ENCODE peak calls at places on chromosomes 7 and 10, in five cellular contexts. S is HCT116, B is H1, J is HepG2, I is K562. U is an unnamed sample.

GRCh38 chr7:74612015-74612829 is 45.3 kb upstream of the GTF2I start:
- DNase-seq in S (no peak), B (no peak), J (peak; percentile 74), I (no peak), U (no peak)

GRCh38 chr10:114245128-114245791 is 6.2 kb downstream of the VWA2 start:
- DNase-seq in S (no peak), B (no peak), J (no peak), I (no peak), U (no peak)

GRCh38 chr10:31620236-31621151 is 301.5 kb downstream of the ZEB1 start:
- DNase-seq in S (no peak), B (peak; percentile 84), J (no peak), I (peak; percentile 42), U (no peak)

GRCh38 chr7:129771928-129772479 is 160.5 kb downstream of the NRF1 start:
- DNase-seq in S (no peak), B (no peak), J (no peak), I (no peak), U (peak; percentile 47)

GRCh38 chr10:11610855-11611247 is 599 bp downstream of the USP6NL start:
- DNase-seq in S (no peak), B (peak; percentile 62), J (no peak), I (no peak), U (peak; percentile 9)

GRCh38 chr10:131771634-131772358 is 129.0 kb upstream of the PPP2R2D start:
- DNase-seq in S (no peak), B (no peak), J (no peak), I (no peak), U (no peak)

GRCh38 chr7:111753968-111754367 is 191.7 kb upstream of the IMMP2L start:
- DNase-seq in S (no peak), B (no peak), J (no peak), I (no peak), U (no peak)

GRCh38 chr7:139570626-139571025 is 47.1 kb downstream of the CLEC2L start:
- DNase-seq in S (no peak), B (no peak), J (no peak), I (no peak), U (no peak)

GRCh38 chr10:24900888-24901685 is 51.3 kb downstream of the PRTFDC1 start:
- DNase-seq in S (no peak), B (no peak), J (no peak), I (no peak), U (no peak)

GRCh38 chr10:35016009-35016408 is 74.1 kb downstream of the CUL2 start:
- DNase-seq in S (no peak), B (no peak), J (no peak), I (no peak), U (no peak)

GRCh38 chr10:70753841-70754621 is 31.1 kb downstream of the TBATA start:
- DNase-seq in S (no peak), B (peak; percentile 50), J (no peak), I (peak; percentile 56), U (no peak)

DNA sequence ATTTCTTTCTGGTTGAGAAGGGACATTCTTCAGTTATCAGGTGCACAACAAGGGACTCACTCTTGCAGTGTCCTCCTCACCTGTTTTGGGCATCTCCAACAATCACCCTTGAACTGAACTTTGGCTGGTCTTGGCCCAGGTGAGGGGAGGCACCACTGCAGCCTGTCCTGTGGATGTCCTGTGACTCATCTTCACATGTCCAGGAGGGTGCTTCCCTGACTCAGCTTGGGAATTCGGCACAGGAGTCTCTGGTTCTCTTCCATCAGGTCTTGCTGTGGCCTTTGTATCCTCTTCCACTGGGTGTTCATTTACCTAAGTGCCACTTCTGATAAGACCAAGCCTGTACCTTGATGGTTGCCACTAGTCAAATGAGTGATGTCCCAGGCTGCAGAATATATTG is 196.7 kb upstream of the MKI67 start:
- DNase-seq in S (no peak), B (no peak), J (no peak), I (no peak), U (no peak)
- H3K9ac ChIP-seq in S (no peak overlapping the region), B (no peak overlapping the region), J (no peak overlapping the region), I (no peak overlapping the region), U (no peak overlapping the region)

DNA sequence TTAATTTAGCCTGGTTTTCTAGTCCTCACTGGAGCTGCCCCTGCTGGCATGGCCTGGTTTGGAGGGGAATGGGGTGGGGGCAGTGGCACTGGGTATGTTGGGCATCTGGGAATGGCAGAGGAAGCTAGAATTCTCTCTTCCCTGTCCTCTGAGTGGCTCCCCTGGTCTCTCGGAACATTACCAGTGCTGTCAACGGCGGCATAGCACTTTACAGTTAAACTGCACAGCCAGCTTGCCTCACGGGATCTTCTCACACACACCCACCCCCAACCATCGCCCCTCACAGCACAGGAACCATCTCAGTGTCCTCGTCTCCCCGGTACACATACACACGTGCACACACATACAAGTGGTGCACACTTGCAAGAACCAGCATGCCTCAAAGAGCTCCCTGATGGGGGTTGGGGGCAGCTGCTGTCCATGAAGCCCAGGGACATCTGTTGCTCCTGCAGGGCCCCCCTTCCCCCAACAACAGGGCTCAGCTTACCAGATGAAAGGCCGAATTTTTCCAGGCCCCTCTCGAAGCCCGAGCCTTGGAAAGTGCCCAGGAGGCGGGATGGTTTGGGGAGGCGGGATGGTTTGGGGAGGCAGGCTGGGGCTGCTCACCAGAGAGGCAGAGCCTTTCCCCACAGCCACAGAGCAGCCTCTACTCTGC is 41.0 kb downstream of the TSPAN15 start:
- DNase-seq in S (no peak), B (no peak), J (no peak), I (no peak), U (no peak)
- TF ChIP-seq ZNF274 in S (no peak), B (no peak), J (no peak), I (no peak), U (no peak)

DNA sequence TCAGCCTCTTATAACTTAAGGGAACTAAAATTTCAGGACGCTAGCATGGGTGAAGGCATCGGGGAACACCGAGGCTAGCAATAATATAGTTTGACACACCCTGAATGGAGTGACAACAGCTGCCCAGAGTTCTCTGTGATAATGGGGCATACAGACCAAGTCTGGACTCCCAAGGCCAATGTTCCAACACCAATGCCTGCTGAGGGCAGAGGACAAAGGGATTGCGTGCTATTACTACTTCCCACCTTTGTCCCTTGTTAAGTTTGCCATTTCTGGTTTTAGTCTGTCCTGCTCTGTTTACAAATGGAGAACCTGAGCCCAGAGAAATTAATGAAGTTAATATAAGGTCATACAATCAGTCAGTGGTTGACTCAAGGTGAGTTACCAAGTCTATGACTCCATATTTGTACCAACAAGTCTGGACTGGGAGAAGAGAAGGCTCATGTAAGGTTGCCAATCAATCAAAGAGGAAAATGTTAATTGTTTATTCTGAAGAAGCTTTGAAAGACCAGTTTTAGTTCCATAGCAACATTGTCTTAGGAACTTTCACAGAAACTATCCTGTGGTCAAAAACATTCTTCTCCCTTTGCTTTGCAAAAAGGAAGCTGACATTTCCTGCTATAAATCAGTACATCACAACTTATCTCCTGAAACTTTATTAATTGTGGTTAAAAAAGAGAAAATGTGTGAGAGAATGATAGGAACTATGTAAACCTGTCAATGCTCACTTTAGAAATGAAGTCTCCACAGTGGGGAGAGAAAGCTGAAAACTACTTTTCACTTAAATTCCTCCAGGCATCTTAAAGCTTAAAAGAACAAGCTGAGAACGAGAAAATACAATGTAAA is 74.5 kb downstream of the CCDC6 start:
- DNase-seq in S (no peak), B (no peak), J (no peak), I (peak; percentile 27), U (no peak)
- H3K4me3 ChIP-seq in S (no peak overlapping the region), B (no peak overlapping the region), J (no peak overlapping the region), I (no peak overlapping the region), U (no peak overlapping the region)

DNA sequence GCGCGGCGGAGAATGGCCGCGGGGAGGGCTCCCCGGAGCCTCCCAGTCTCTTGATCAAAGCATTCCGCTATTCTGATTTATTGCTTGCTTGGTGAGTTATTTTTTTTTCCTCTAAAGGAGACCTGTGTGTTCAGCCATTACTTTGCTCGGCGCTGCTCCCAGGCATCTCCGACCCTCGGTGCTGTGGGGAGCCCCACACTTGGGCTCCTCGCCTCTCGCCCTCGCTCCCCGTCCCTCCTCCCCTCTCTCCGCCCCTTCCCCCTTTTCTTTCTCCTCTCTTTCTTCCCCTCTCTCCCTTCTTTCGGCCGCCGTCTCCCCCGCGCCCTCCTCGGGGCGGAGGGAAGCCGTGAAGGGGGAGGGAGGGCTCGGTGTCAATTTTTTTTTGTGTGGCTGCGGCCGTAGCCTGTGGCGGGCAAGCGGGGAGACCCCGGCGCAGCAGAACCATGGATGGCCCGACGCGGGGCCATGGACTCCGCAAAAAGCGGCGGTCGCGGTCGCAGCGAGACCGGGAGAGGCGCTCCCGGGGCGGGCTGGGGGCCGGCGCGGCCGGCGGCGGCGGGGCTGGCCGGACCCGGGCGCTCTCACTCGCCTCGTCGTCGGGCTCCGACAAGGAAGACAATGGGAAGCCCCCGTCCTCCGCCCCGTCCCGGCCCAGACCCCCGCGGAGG is 1.1 kb downstream of the AUTS2 start:
- DNase-seq in S (no peak), B (peak; percentile 73), J (no peak), I (no peak), U (no peak)
- H3K9ac ChIP-seq in S (no peak overlapping the region), B (no peak overlapping the region), J (no peak overlapping the region), I (no peak overlapping the region), U (peak overlapping the region; percentile 72)

GRCh38 chr7:106269263-106269961 is 15.4 kb downstream of the NAMPT start:
- DNase-seq in S (no peak), B (no peak), J (no peak), I (no peak), U (no peak)

GRCh38 chr7:106262268-106262881 is 22.4 kb downstream of the NAMPT start:
- DNase-seq in S (no peak), B (no peak), J (no peak), I (no peak), U (no peak)

GRCh38 chr7:106270122-106270977 is 14.4 kb downstream of the NAMPT start:
- DNase-seq in S (no peak), B (no peak), J (no peak), I (no peak), U (no peak)

GRCh38 chr7:106260136-106260561 is 24.6 kb downstream of the NAMPT start:
- DNase-seq in S (no peak), B (no peak), J (no peak), I (no peak), U (peak; percentile 28)

DNA sequence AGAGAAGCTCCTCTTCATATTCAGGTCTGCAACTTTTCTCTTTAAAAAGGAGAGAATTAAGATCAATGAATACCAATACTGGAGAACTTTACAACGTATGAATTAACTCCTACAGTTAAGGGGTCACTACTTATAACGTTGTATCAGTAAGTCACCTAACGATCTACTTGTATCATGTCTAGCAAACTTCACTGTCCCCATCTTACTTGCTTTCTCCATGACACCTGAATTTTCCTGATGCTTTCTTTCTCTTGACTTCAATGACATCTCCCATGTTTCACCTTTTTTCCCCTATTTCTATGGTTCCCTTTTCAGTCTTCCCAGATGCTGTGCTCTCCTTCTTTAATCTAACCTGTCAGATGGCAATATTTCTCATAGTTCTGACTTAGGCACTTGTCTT is 19.6 kb downstream of the NAMPT start:
- DNase-seq in S (no peak), B (no peak), J (no peak), I (no peak), U (no peak)
- TF ChIP-seq ZNF274 in S (no peak), B (no peak), J (no peak), I (no peak), U (no peak)